ENCODE peak calls at places on chromosome 1, in four cellular contexts. O is CD8-positive, alpha-beta T cell; H is brain microvascular endothelial cell; P is naive thymus-derived CD4-positive, alpha-beta T cell. I is an unnamed sample.

GRCh38 chr1:80217377-80217986 is 1211.0 kb upstream of the ADGRL4 start:
- DNase-seq in O (no peak), H (peak), P (no peak), I (peak)

GRCh38 chr1:223248787-223249175 is 105.7 kb upstream of the TLR5 start:
- DNase-seq in O (peak), H (no peak), P (no peak), I (no peak)

GRCh38 chr1:223771814-223772770 is 59.8 kb downstream of the CAPN2 start:
- DNase-seq in O (no peak), H (peak), P (no peak), I (peak)

GRCh38 chr1:219555031-219555667 is 57.8 kb downstream of the ZC3H11B start:
- DNase-seq in O (no peak), H (peak), P (no peak), I (no peak)

GRCh38 chr1:32703479-32704291 is 1.1 kb upstream of the SYNC start:
- DNase-seq in O (no peak), H (peak), P (no peak), I (no peak)

GRCh38 chr1:95582191-95582590 is 348.2 kb downstream of the RWDD3 start:
- DNase-seq in O (no peak), H (no peak), P (no peak), I (no peak)

GRCh38 chr1:184843732-184844495 is 89.3 kb upstream of the EDEM3 start:
- DNase-seq in O (peak), H (no peak), P (no peak), I (peak)

GRCh38 chr1:40831001-40831732 is 31.0 kb downstream of the CITED4 start:
- DNase-seq in O (no peak), H (no peak), P (no peak), I (no peak)

GRCh38 chr1:212203611-212204010 is 81.6 kb upstream of the PPP2R5A start:
- DNase-seq in O (no peak), H (no peak), P (no peak), I (no peak)

GRCh38 chr1:1602321-1602931 is 2.5 kb upstream of the FNDC10 start:
- DNase-seq in O (no peak), H (no peak), P (no peak), I (peak)

GRCh38 chr1:75461808-75462325 is 149.0 kb downstream of the SLC44A5 start:
- DNase-seq in O (no peak), H (no peak), P (no peak), I (no peak)

GRCh38 chr1:206982216-206982615 is 12.0 kb upstream of the FCAMR start:
- DNase-seq in O (peak), H (peak), P (peak), I (peak)

GRCh38 chr1:176206006-176206960 is 803 bp downstream of the COP1 start:
- DNase-seq in O (no peak), H (peak), P (no peak), I (no peak)

GRCh38 chr1:116286541-116286971 is 86.5 kb upstream of the ATP1A1 start:
- DNase-seq in O (no peak), H (peak), P (no peak), I (peak)

GRCh38 chr1:117795190-117795589 is 134.2 kb downstream of the GDAP2 start:
- DNase-seq in O (no peak), H (peak), P (no peak), I (no peak)

GRCh38 chr1:76640092-76640491 is 227.2 kb upstream of the ST6GALNAC5 start:
- DNase-seq in O (no peak), H (no peak), P (no peak), I (no peak)

GRCh38 chr1:230255991-230256390 is 170.1 kb downstream of the PGBD5 start:
- DNase-seq in O (no peak), H (no peak), P (no peak), I (no peak)

GRCh38 chr1:211158866-211159265 is 24.9 kb upstream of the KCNH1 start:
- DNase-seq in O (no peak), H (no peak), P (no peak), I (no peak)

GRCh38 chr1:197557302-197557701 is 218.0 kb downstream of the DENND1B start:
- DNase-seq in O (no peak), H (peak), P (no peak), I (no peak)

GRCh38 chr1:87916965-87917364 is 588.3 kb downstream of the LMO4 start:
- DNase-seq in O (no peak), H (no peak), P (no peak), I (no peak)

GRCh38 chr1:70034403-70034802 is 171.0 kb downstream of the LRRC40 start:
- DNase-seq in O (no peak), H (peak), P (no peak), I (no peak)

GRCh38 chr1:143691400-143691891 is 280.3 kb downstream of the FAM72C start:
- DNase-seq in O (no peak), H (peak), P (no peak), I (peak)

GRCh38 chr1:233668725-233669294 is 54.9 kb downstream of the KCNK1 start:
- DNase-seq in O (no peak), H (no peak), P (no peak), I (peak)

GRCh38 chr1:68045511-68046180 is 4.8 kb downstream of the DIRAS3 start:
- DNase-seq in O (no peak), H (no peak), P (no peak), I (no peak)

GRCh38 chr1:72851597-72851996 is 569.3 kb upstream of the NEGR1 start:
- DNase-seq in O (no peak), H (no peak), P (no peak), I (no peak)

GRCh38 chr1:37734629-37735591 is 30.0 kb downstream of the EPHA10 start:
- DNase-seq in O (no peak), H (no peak), P (no peak), I (no peak)
- H3K4me3 ChIP-seq in O (no peak), H (peak), P (no peak), I (no peak)

DNA sequence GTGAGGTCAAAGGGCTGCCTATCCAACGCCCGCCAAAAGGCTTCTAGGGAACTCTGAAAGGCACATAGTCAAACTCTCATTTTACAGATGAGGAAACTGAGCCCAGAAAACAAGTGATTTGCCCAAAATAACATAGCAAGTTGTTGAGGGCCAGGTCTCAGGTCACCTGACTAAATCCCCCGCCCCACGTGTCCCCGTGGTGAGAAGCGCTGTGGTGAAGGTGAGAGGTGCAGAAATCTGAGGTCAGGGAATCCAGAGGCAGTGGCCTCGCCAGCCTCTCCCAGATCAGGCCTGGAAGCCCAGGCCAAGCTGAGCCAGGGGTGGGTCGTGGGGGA is 5.1 kb downstream of the HDGF start:
- DNase-seq in O (no peak), H (no peak), P (no peak), I (no peak)
- H3K4me3 ChIP-seq in O (no peak), H (peak), P (no peak), I (no peak)

DNA sequence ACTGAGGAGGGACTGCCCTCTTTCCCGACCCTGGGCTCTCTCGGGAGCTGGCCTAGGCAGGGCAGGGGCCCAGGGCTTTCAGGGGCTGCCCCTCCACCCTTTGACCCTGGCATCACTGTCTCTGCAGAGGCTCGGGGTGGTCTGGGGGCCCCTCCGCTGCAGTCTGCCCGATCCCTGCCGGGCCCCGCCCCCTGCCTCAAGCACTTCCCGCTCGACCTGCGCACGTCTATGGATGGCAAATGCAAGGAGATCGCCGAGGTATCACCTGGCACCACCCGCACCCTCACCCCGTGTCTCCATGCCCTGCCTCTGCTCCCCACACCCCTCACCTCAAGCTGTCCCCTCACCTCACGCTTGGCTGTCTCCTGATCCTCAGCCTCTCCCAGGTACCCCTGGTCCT is 5.5 kb downstream of the AMPD2 start:
- DNase-seq in O (no peak), H (no peak), P (no peak), I (no peak)
- H3K4me3 ChIP-seq in O (no peak), H (no peak), P (no peak), I (no peak)

DNA sequence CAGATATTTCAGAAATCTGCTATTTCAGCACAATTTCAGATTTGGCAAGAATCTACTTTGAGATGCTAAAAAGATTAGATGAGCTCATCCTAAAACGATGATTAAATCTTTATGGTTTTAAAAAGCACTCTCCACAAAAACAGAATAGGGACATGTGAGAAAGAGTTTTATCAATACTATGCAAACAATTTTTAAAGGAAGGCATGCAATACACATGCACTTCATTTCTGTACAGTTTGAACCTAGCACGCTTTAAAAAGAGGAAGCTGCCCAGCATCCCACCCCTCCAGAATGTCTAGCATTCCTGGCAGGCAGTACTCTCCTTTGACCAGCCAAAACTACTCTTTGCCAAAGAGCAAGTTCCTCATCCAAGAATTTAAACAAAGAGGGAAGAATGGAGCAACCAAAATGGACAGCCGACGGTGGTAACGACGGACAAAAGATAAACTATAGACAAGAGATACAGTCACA is 1.3 kb downstream of the ARHGAP29 start:
- DNase-seq in O (no peak), H (no peak), P (no peak), I (no peak)
- H3K4me3 ChIP-seq in O (no peak), H (peak), P (no peak), I (no peak)

DNA sequence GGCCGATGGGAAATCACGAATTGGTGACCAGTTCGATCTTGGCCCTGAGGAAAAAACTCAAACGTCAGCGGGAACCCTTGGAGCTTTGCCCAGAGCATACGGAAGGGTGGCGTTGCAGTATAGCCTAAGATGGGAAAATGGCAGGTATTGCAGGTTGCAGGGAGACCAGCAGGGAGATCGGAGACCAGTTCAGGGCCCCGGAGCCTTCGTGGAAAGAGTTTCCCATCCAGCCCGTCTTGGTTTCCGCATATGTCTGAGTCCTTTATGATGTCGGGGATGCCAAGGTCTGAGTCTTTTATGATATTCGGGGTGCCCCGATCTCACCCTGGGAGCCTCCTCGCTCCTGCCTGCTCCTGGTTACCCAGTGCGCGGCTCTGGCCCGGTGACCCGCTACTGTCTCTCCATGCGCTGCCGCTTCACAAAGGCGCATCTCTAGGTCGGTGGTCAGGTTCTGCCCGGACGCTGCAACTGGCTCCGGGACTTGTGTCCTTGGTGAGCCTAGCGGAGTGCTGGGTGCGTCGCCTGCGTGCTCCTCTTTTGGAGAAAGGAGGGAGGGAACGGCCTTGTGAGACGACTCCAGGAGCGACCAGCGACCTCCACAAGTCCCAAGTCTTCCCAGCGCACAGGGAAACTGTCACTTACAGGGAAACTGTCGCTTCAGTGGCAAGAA is 94.2 kb downstream of the PRKAB2 start:
- DNase-seq in O (no peak), H (no peak), P (peak), I (no peak)
- H3K4me3 ChIP-seq in O (no peak), H (no peak), P (no peak), I (no peak)